ENCODE peak calls at places on chromosomes 11 and 22, in eight cellular contexts. One of them, this sample, is unnamed.

GRCh38 chr11:70675697-70676374 is 277.5 kb downstream of the CTTN start:
- DNase-seq in astrocyte of the spinal cord: no peak
- DNase-seq in fibroblast of pulmonary artery: no peak
- DNase-seq in mucosa of descending colon: peak
- DNase-seq in epithelial cell of esophagus: no peak
- DNase-seq in A549: no peak
- DNase-seq in fibroblast of villous mesenchyme: no peak
- DNase-seq in esophagus muscularis mucosa: no peak
- DNase-seq in this sample: no peak

GRCh38 chr22:20299736-20300136 is 20.1 kb downstream of the DGCR6L start:
- DNase-seq in fibroblast of villous mesenchyme: no peak
- DNase-seq in esophagus muscularis mucosa: no peak
- DNase-seq in astrocyte of the spinal cord: peak
- DNase-seq in epithelial cell of esophagus: peak
- DNase-seq in mucosa of descending colon: no peak
- DNase-seq in A549: no peak
- DNase-seq in fibroblast of pulmonary artery: peak
- DNase-seq in this sample: no peak

GRCh38 chr11:16815047-16815767 is 76.8 kb downstream of the C11orf58 start:
- DNase-seq in fibroblast of pulmonary artery: peak
- DNase-seq in esophagus muscularis mucosa: no peak
- DNase-seq in astrocyte of the spinal cord: peak
- DNase-seq in epithelial cell of esophagus: no peak
- DNase-seq in A549: no peak
- DNase-seq in fibroblast of villous mesenchyme: peak
- DNase-seq in mucosa of descending colon: peak
- DNase-seq in this sample: peak

GRCh38 chr11:45698777-45699497 is 33.5 kb upstream of the CHST1 start:
- DNase-seq in esophagus muscularis mucosa: no peak
- DNase-seq in mucosa of descending colon: no peak
- DNase-seq in A549: no peak
- DNase-seq in astrocyte of the spinal cord: no peak
- DNase-seq in epithelial cell of esophagus: no peak
- DNase-seq in fibroblast of villous mesenchyme: no peak
- DNase-seq in fibroblast of pulmonary artery: no peak
- DNase-seq in this sample: no peak

GRCh38 chr11:77130763-77131513 is 2.9 kb downstream of the MYO7A start:
- DNase-seq in epithelial cell of esophagus: no peak
- DNase-seq in esophagus muscularis mucosa: no peak
- DNase-seq in mucosa of descending colon: no peak
- DNase-seq in fibroblast of pulmonary artery: peak
- DNase-seq in astrocyte of the spinal cord: peak
- DNase-seq in A549: no peak
- DNase-seq in fibroblast of villous mesenchyme: peak
- DNase-seq in this sample: peak

GRCh38 chr22:46990937-46991520 is 228.6 kb downstream of the TBC1D22A start:
- DNase-seq in mucosa of descending colon: no peak
- DNase-seq in esophagus muscularis mucosa: no peak
- DNase-seq in A549: no peak
- DNase-seq in fibroblast of pulmonary artery: no peak
- DNase-seq in astrocyte of the spinal cord: no peak
- DNase-seq in fibroblast of villous mesenchyme: no peak
- DNase-seq in epithelial cell of esophagus: no peak
- DNase-seq in this sample: no peak

GRCh38 chr11:2511421-2512369 is 66.9 kb downstream of the KCNQ1 start:
- DNase-seq in esophagus muscularis mucosa: peak
- DNase-seq in astrocyte of the spinal cord: no peak
- DNase-seq in epithelial cell of esophagus: no peak
- DNase-seq in fibroblast of pulmonary artery: no peak
- DNase-seq in mucosa of descending colon: peak
- DNase-seq in fibroblast of villous mesenchyme: no peak
- DNase-seq in A549: no peak
- DNase-seq in this sample: no peak

GRCh38 chr11:131195801-131196517 is 174.5 kb upstream of the NTM start:
- DNase-seq in fibroblast of pulmonary artery: peak
- DNase-seq in epithelial cell of esophagus: peak
- DNase-seq in astrocyte of the spinal cord: peak
- DNase-seq in fibroblast of villous mesenchyme: peak
- DNase-seq in A549: no peak
- DNase-seq in esophagus muscularis mucosa: no peak
- DNase-seq in mucosa of descending colon: peak
- DNase-seq in this sample: peak

GRCh38 chr11:43269229-43269928 is 42.4 kb upstream of the API5 start:
- DNase-seq in esophagus muscularis mucosa: no peak
- DNase-seq in fibroblast of villous mesenchyme: no peak
- DNase-seq in astrocyte of the spinal cord: no peak
- DNase-seq in A549: no peak
- DNase-seq in fibroblast of pulmonary artery: no peak
- DNase-seq in epithelial cell of esophagus: no peak
- DNase-seq in mucosa of descending colon: no peak
- DNase-seq in this sample: no peak

GRCh38 chr22:48711031-48711431 is 1116.6 kb downstream of the BRD1 start:
- DNase-seq in epithelial cell of esophagus: no peak
- DNase-seq in A549: no peak
- DNase-seq in fibroblast of villous mesenchyme: no peak
- DNase-seq in esophagus muscularis mucosa: no peak
- DNase-seq in mucosa of descending colon: no peak
- DNase-seq in fibroblast of pulmonary artery: no peak
- DNase-seq in astrocyte of the spinal cord: no peak
- DNase-seq in this sample: no peak

GRCh38 chr11:6925007-6925577 is 1.1 kb upstream of the ZNF215 start:
- DNase-seq in A549: no peak
- DNase-seq in astrocyte of the spinal cord: no peak
- DNase-seq in mucosa of descending colon: no peak
- DNase-seq in fibroblast of pulmonary artery: no peak
- DNase-seq in esophagus muscularis mucosa: no peak
- DNase-seq in fibroblast of villous mesenchyme: no peak
- DNase-seq in epithelial cell of esophagus: no peak
- DNase-seq in this sample: no peak

GRCh38 chr11:8222820-8223512 is 40.7 kb downstream of the LMO1 start:
- DNase-seq in esophagus muscularis mucosa: no peak
- DNase-seq in fibroblast of pulmonary artery: no peak
- DNase-seq in epithelial cell of esophagus: no peak
- DNase-seq in fibroblast of villous mesenchyme: no peak
- DNase-seq in A549: no peak
- DNase-seq in astrocyte of the spinal cord: no peak
- DNase-seq in mucosa of descending colon: peak
- DNase-seq in this sample: no peak

GRCh38 chr11:34997872-34998548 is 81.6 kb downstream of the PDHX start:
- DNase-seq in mucosa of descending colon: no peak
- DNase-seq in fibroblast of villous mesenchyme: peak
- DNase-seq in A549: no peak
- DNase-seq in epithelial cell of esophagus: peak
- DNase-seq in fibroblast of pulmonary artery: peak
- DNase-seq in esophagus muscularis mucosa: no peak
- DNase-seq in astrocyte of the spinal cord: peak
- DNase-seq in this sample: peak

GRCh38 chr22:37995460-37995859 is 11.1 kb upstream of the SOX10 start:
- DNase-seq in fibroblast of pulmonary artery: no peak
- DNase-seq in fibroblast of villous mesenchyme: no peak
- DNase-seq in esophagus muscularis mucosa: no peak
- DNase-seq in mucosa of descending colon: no peak
- DNase-seq in astrocyte of the spinal cord: no peak
- DNase-seq in epithelial cell of esophagus: no peak
- DNase-seq in A549: no peak
- DNase-seq in this sample: no peak

GRCh38 chr22:35726933-35727332 is 9.3 kb downstream of the APOL5 start:
- DNase-seq in fibroblast of villous mesenchyme: no peak
- DNase-seq in fibroblast of pulmonary artery: no peak
- DNase-seq in A549: no peak
- DNase-seq in astrocyte of the spinal cord: no peak
- DNase-seq in esophagus muscularis mucosa: no peak
- DNase-seq in epithelial cell of esophagus: no peak
- DNase-seq in mucosa of descending colon: no peak
- DNase-seq in this sample: no peak

DNA sequence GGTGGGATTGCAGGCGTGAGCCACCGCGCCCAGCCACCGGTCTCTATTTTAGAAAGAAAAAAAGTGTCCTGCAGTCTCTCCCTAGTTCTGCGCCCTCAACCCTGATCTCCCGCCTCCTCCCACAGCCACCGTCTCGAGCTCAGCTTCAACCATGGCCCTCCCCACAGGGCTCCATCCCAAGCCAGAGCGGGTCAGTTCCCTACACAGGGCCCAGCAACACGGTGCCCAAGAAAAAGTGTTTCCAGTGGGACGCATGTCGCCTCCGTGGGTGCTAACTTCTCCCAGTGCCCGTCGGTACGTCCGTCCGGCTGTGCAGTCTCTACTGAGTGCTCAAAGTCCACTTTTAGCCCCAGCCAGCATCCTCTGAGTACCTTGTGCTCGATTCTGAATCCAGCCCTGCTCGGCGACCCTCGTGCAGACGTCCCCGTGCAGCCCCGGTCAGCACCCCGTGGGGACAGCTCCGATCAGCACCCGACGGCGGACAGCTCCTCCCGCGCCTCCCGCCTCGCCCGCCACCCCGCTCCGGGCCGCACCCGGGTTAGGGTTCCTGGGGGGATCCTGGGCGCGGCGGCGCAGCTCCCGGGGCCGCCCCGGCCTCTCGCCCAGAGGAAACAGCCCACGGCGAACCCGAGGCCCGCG is 658 bp upstream of the MAPK8IP2 start:
- DNase-seq in fibroblast of villous mesenchyme: peak
- DNase-seq in epithelial cell of esophagus: peak
- DNase-seq in A549: no peak
- DNase-seq in fibroblast of pulmonary artery: peak
- DNase-seq in mucosa of descending colon: peak
- DNase-seq in esophagus muscularis mucosa: no peak
- DNase-seq in astrocyte of the spinal cord: no peak
- DNase-seq in this sample: no peak
- H3K4me3 ChIP-seq in fibroblast of villous mesenchyme: no peak
- H3K4me3 ChIP-seq in epithelial cell of esophagus: no peak
- H3K4me3 ChIP-seq in A549: peak
- H3K4me3 ChIP-seq in fibroblast of pulmonary artery: no peak
- H3K4me3 ChIP-seq in mucosa of descending colon: no peak
- H3K4me3 ChIP-seq in esophagus muscularis mucosa: peak
- H3K4me3 ChIP-seq in astrocyte of the spinal cord: no peak
- H3K4me3 ChIP-seq in this sample: no peak

GRCh38 chr11:58919980-58920379 is 19.3 kb upstream of the GLYATL1 start:
- DNase-seq in mucosa of descending colon: no peak
- DNase-seq in esophagus muscularis mucosa: no peak
- DNase-seq in fibroblast of pulmonary artery: no peak
- DNase-seq in epithelial cell of esophagus: no peak
- DNase-seq in A549: no peak
- DNase-seq in astrocyte of the spinal cord: no peak
- DNase-seq in fibroblast of villous mesenchyme: no peak
- DNase-seq in this sample: no peak
- TF ChIP-seq CTCF in mucosa of descending colon: no peak
- TF ChIP-seq CTCF in esophagus muscularis mucosa: no peak
- TF ChIP-seq CTCF in fibroblast of pulmonary artery: no peak
- TF ChIP-seq CTCF in epithelial cell of esophagus: no peak
- TF ChIP-seq CTCF in A549: no peak
- TF ChIP-seq CTCF in astrocyte of the spinal cord: peak
- TF ChIP-seq CTCF in fibroblast of villous mesenchyme: no peak
- TF ChIP-seq CTCF in this sample: no peak

GRCh38 chr22:42621505-42622002 is 6.9 kb upstream of the POLDIP3 start:
- DNase-seq in esophagus muscularis mucosa: no peak
- DNase-seq in astrocyte of the spinal cord: peak
- DNase-seq in fibroblast of villous mesenchyme: peak
- DNase-seq in fibroblast of pulmonary artery: peak
- DNase-seq in A549: peak
- DNase-seq in mucosa of descending colon: peak
- DNase-seq in epithelial cell of esophagus: peak
- DNase-seq in this sample: peak

GRCh38 chr22:42619261-42620063 is 4.8 kb upstream of the POLDIP3 start:
- DNase-seq in epithelial cell of esophagus: no peak
- DNase-seq in fibroblast of pulmonary artery: no peak
- DNase-seq in astrocyte of the spinal cord: no peak
- DNase-seq in mucosa of descending colon: no peak
- DNase-seq in esophagus muscularis mucosa: no peak
- DNase-seq in fibroblast of villous mesenchyme: no peak
- DNase-seq in A549: no peak
- DNase-seq in this sample: no peak

GRCh38 chr22:42622061-42622710 is 7.5 kb upstream of the POLDIP3 start:
- DNase-seq in mucosa of descending colon: no peak
- DNase-seq in epithelial cell of esophagus: no peak
- DNase-seq in fibroblast of pulmonary artery: no peak
- DNase-seq in astrocyte of the spinal cord: no peak
- DNase-seq in esophagus muscularis mucosa: no peak
- DNase-seq in A549: no peak
- DNase-seq in fibroblast of villous mesenchyme: no peak
- DNase-seq in this sample: no peak

GRCh38 chr22:42617155-42617983 is 2.7 kb upstream of the POLDIP3 start:
- DNase-seq in fibroblast of villous mesenchyme: no peak
- DNase-seq in esophagus muscularis mucosa: no peak
- DNase-seq in epithelial cell of esophagus: no peak
- DNase-seq in A549: no peak
- DNase-seq in astrocyte of the spinal cord: no peak
- DNase-seq in fibroblast of pulmonary artery: no peak
- DNase-seq in mucosa of descending colon: no peak
- DNase-seq in this sample: no peak

GRCh38 chr22:42620084-42620483 is 5.4 kb upstream of the POLDIP3 start:
- DNase-seq in esophagus muscularis mucosa: no peak
- DNase-seq in fibroblast of villous mesenchyme: no peak
- DNase-seq in astrocyte of the spinal cord: no peak
- DNase-seq in mucosa of descending colon: no peak
- DNase-seq in fibroblast of pulmonary artery: no peak
- DNase-seq in A549: no peak
- DNase-seq in epithelial cell of esophagus: no peak
- DNase-seq in this sample: no peak
- H3K4me3 ChIP-seq in esophagus muscularis mucosa: no peak
- H3K4me3 ChIP-seq in fibroblast of villous mesenchyme: no peak
- H3K4me3 ChIP-seq in astrocyte of the spinal cord: no peak
- H3K4me3 ChIP-seq in mucosa of descending colon: no peak
- H3K4me3 ChIP-seq in fibroblast of pulmonary artery: no peak
- H3K4me3 ChIP-seq in A549: no peak
- H3K4me3 ChIP-seq in epithelial cell of esophagus: no peak
- H3K4me3 ChIP-seq in this sample: no peak

GRCh38 chr11:126332221-126332711 is 23.2 kb upstream of the ST3GAL4 start:
- DNase-seq in mucosa of descending colon: peak
- DNase-seq in astrocyte of the spinal cord: peak
- DNase-seq in esophagus muscularis mucosa: no peak
- DNase-seq in epithelial cell of esophagus: peak
- DNase-seq in fibroblast of villous mesenchyme: peak
- DNase-seq in fibroblast of pulmonary artery: peak
- DNase-seq in A549: no peak
- DNase-seq in this sample: peak
- TF ChIP-seq CTCF in mucosa of descending colon: no peak
- TF ChIP-seq CTCF in astrocyte of the spinal cord: no peak
- TF ChIP-seq CTCF in esophagus muscularis mucosa: no peak
- TF ChIP-seq CTCF in epithelial cell of esophagus: no peak
- TF ChIP-seq CTCF in fibroblast of villous mesenchyme: no peak
- TF ChIP-seq CTCF in fibroblast of pulmonary artery: no peak
- TF ChIP-seq CTCF in A549: no peak
- TF ChIP-seq CTCF in this sample: no peak

GRCh38 chr11:20597924-20598484 is 1.4 kb upstream of the SLC6A5 start:
- DNase-seq in esophagus muscularis mucosa: no peak
- DNase-seq in fibroblast of pulmonary artery: no peak
- DNase-seq in astrocyte of the spinal cord: no peak
- DNase-seq in A549: no peak
- DNase-seq in mucosa of descending colon: no peak
- DNase-seq in epithelial cell of esophagus: no peak
- DNase-seq in fibroblast of villous mesenchyme: no peak
- DNase-seq in this sample: no peak
- H3K4me3 ChIP-seq in esophagus muscularis mucosa: no peak
- H3K4me3 ChIP-seq in fibroblast of pulmonary artery: no peak
- H3K4me3 ChIP-seq in astrocyte of the spinal cord: no peak
- H3K4me3 ChIP-seq in A549: peak
- H3K4me3 ChIP-seq in mucosa of descending colon: no peak
- H3K4me3 ChIP-seq in epithelial cell of esophagus: no peak
- H3K4me3 ChIP-seq in fibroblast of villous mesenchyme: no peak
- H3K4me3 ChIP-seq in this sample: no peak

This sample was measured in fibroblast of lung.